ENCODE peak calls at places on chromosomes 16 and 17, in five cellular contexts. Q is HFFc6, R is NCI-H146, F is esophagus squamous epithelium, G is fibroblast of mammary gland. A is an unnamed sample.
A peak's percentile ranks its signal among the peaks of the same experiment; 100 is the strongest.

GRCh38 chr17:32915108-32915700 is 12.7 kb upstream of the TMEM98 start:
- DNase-seq in Q (no peak), R (no peak), F (no peak), G (no peak), A (no peak)

GRCh38 chr16:23072769-23073549 is 76.3 kb downstream of the USP31 start:
- DNase-seq in Q (peak; percentile 14), R (no peak), F (no peak), G (peak; percentile 24), A (no peak)

GRCh38 chr16:11946433-11946832 is 4.6 kb upstream of the NPIPB2 start:
- DNase-seq in Q (no peak), R (no peak), F (no peak), G (no peak), A (no peak)

GRCh38 chr16:31535737-31536136 is 8.0 kb downstream of the AHSP start:
- DNase-seq in Q (no peak), R (no peak), F (no peak), G (no peak), A (no peak)

GRCh38 chr17:48144976-48145798 is 37.6 kb downstream of the SNX11 start:
- DNase-seq in Q (no peak), R (peak; percentile 30), F (no peak), G (no peak), A (no peak)

GRCh38 chr16:2778692-2778958 is 1.5 kb upstream of the ELOB start:
- DNase-seq in Q (no peak), R (no peak), F (no peak), G (no peak), A (no peak)

GRCh38 chr17:5711344-5711743 is 127.0 kb upstream of the NLRP1 start:
- DNase-seq in Q (no peak), R (peak; percentile 72), F (no peak), G (no peak), A (no peak)

GRCh38 chr16:59048876-59049275 is 314.8 kb upstream of the GOT2 start:
- DNase-seq in Q (no peak), R (no peak), F (no peak), G (no peak), A (no peak)

GRCh38 chr16:58346831-58347371 is 45.4 kb upstream of the GINS3 start:
- DNase-seq in Q (no peak), R (no peak), F (no peak), G (no peak), A (no peak)

GRCh38 chr16:72300892-72301291 is 128.9 kb upstream of the PMFBP1 start:
- DNase-seq in Q (no peak), R (peak; percentile 54), F (no peak), G (no peak), A (no peak)

GRCh38 chr16:68234188-68235104 is 1.5 kb downstream of the ESRP2 start:
- DNase-seq in Q (no peak), R (peak; percentile 83), F (no peak), G (no peak), A (no peak)

GRCh38 chr17:39485555-39485954 is 24.3 kb downstream of the CDK12 start:
- DNase-seq in Q (peak; percentile 96), R (no peak), F (no peak), G (peak; percentile 91), A (no peak)